ENCODE peak calls at places on chromosomes 2 and 18, in ten cellular contexts. D, J, C, G, M, N, U, S, T and Q are unnamed samples.

GRCh38 chr18:54775686-54776085 is 52.6 kb upstream of the RAB27B start:
- DNase-seq in D (no peak), J (no peak), C (peak; percentile 8), G (no peak), M (no peak), N (no peak), U (peak; percentile 42), S (no peak), T (peak; percentile 56), Q (no peak)

GRCh38 chr2:157184161-157184910 is 73.2 kb upstream of the GALNT5 start:
- DNase-seq in D (no peak), J (no peak), C (no peak), G (no peak), M (no peak), N (no peak), U (no peak), S (no peak), T (no peak), Q (no peak)

GRCh38 chr18:58580623-58581022 is 48.3 kb downstream of the ALPK2 start:
- DNase-seq in D (no peak), J (no peak), C (no peak), G (no peak), M (no peak), N (peak; percentile 82), U (no peak), S (no peak), T (no peak), Q (no peak)

GRCh38 chr2:153477641-153478288 is 797 bp downstream of the RPRM start:
- DNase-seq in D (peak; percentile 2), J (no peak), C (peak; percentile 17), G (no peak), M (peak; percentile 79), N (no peak), U (no peak), S (peak; percentile 7), T (no peak), Q (no peak)

GRCh38 chr2:218805627-218806026 is 23.7 kb downstream of the CYP27A1 start:
- DNase-seq in D (no peak), J (no peak), C (no peak), G (no peak), M (peak; percentile 64), N (no peak), U (peak; percentile 42), S (no peak), T (peak; percentile 30), Q (no peak)

GRCh38 chr2:65580824-65581223 is 148.4 kb upstream of the SPRED2 start:
- DNase-seq in D (no peak), J (no peak), C (no peak), G (no peak), M (no peak), N (no peak), U (no peak), S (no peak), T (no peak), Q (no peak)

GRCh38 chr2:60551241-60552095 is 2.0 kb downstream of the BCL11A start:
- DNase-seq in D (no peak), J (no peak), C (peak; percentile 10), G (no peak), M (peak; percentile 58), N (no peak), U (no peak), S (peak; percentile 78), T (no peak), Q (peak; percentile 57)

GRCh38 chr2:46010925-46011490 is 286.2 kb upstream of the EPAS1 start:
- DNase-seq in D (peak; percentile 21), J (no peak), C (peak; percentile 23), G (no peak), M (peak; percentile 45), N (no peak), U (peak; percentile 25), S (no peak), T (peak; percentile 32), Q (no peak)

GRCh38 chr2:44944952-44945612 is 3.6 kb downstream of the SIX3 start:
- DNase-seq in D (no peak), J (no peak), C (no peak), G (no peak), M (no peak), N (no peak), U (no peak), S (no peak), T (no peak), Q (no peak)

GRCh38 chr18:75504469-75504868 is 77.0 kb upstream of the SMIM21 start:
- DNase-seq in D (no peak), J (no peak), C (no peak), G (no peak), M (no peak), N (no peak), U (no peak), S (no peak), T (no peak), Q (no peak)

GRCh38 chr2:54271843-54272600 is 16.0 kb upstream of the TSPYL6 start:
- DNase-seq in D (no peak), J (no peak), C (no peak), G (no peak), M (no peak), N (no peak), U (no peak), S (peak; percentile 49), T (no peak), Q (no peak)

GRCh38 chr2:56239437-56239836 is 55.6 kb downstream of the CCDC85A start:
- DNase-seq in D (no peak), J (no peak), C (no peak), G (peak; percentile 63), M (no peak), N (no peak), U (no peak), S (no peak), T (no peak), Q (no peak)

GRCh38 chr2:107785756-107786155 is 40.9 kb upstream of the RGPD4 start:
- DNase-seq in D (no peak), J (no peak), C (no peak), G (no peak), M (no peak), N (no peak), U (no peak), S (no peak), T (no peak), Q (no peak)

GRCh38 chr2:231929961-231930600 is 3.9 kb upstream of the NPPC start:
- DNase-seq in D (no peak), J (no peak), C (peak; percentile 70), G (no peak), M (peak; percentile 22), N (no peak), U (no peak), S (peak; percentile 34), T (no peak), Q (no peak)

GRCh38 chr2:238106698-238107524 is 6.8 kb downstream of the ESPNL start:
- DNase-seq in D (no peak), J (no peak), C (peak; percentile 48), G (no peak), M (no peak), N (no peak), U (no peak), S (no peak), T (no peak), Q (peak; percentile 39)